ENCODE peak calls at places on chromosomes 6 and 20, in five cellular contexts. K, M, F, O and Z are unnamed samples.
A peak's percentile ranks its signal among the peaks of the same experiment; 100 is the strongest.

GRCh38 chr6:32603888-32604287 is 14.2 kb upstream of the HLA-DRB1 start:
- DNase-seq in K (no peak), M (no peak), O (no peak), F (no peak), Z (no peak)

GRCh38 chr20:21074605-21075336 is 31.4 kb downstream of the LINC00237 start:
- DNase-seq in O (no peak), K (peak; percentile 50), F (no peak), M (no peak), Z (no peak)

GRCh38 chr20:55882922-55883321 is 122.4 kb downstream of the CBLN4 start:
- DNase-seq in O (no peak), K (no peak), M (peak; percentile 44), F (no peak), Z (no peak)

GRCh38 chr6:15147827-15148226 is 98.0 kb upstream of the JARID2 start:
- DNase-seq in O (no peak), M (no peak), F (no peak), K (no peak), Z (no peak)

GRCh38 chr20:47781631-47782030 is 3.6 kb downstream of the SULF2 start:
- DNase-seq in O (no peak), F (no peak), K (no peak), M (peak; percentile 70), Z (no peak)

GRCh38 chr6:74087898-74088297 is 391.9 kb downstream of the CD109 start:
- DNase-seq in F (no peak), K (no peak), M (no peak), O (no peak), Z (no peak)

GRCh38 chr6:49551126-49551865 is 828 bp downstream of the C6orf141 start:
- DNase-seq in O (peak; percentile 73), K (no peak), M (no peak), F (no peak), Z (no peak)

GRCh38 chr6:138343112-138343511 is 34.6 kb upstream of the SMIM28 start:
- DNase-seq in O (no peak), M (no peak), F (no peak), K (no peak), Z (no peak)

GRCh38 chr6:61833176-61833716 is 452.8 kb downstream of the KHDRBS2 start:
- DNase-seq in O (no peak), K (no peak), M (no peak), F (no peak), Z (no peak)

GRCh38 chr6:139080255-139080920 is 51.8 kb downstream of the ABRACL start:
- DNase-seq in M (no peak), K (no peak), O (no peak), F (no peak), Z (no peak)

DNA sequence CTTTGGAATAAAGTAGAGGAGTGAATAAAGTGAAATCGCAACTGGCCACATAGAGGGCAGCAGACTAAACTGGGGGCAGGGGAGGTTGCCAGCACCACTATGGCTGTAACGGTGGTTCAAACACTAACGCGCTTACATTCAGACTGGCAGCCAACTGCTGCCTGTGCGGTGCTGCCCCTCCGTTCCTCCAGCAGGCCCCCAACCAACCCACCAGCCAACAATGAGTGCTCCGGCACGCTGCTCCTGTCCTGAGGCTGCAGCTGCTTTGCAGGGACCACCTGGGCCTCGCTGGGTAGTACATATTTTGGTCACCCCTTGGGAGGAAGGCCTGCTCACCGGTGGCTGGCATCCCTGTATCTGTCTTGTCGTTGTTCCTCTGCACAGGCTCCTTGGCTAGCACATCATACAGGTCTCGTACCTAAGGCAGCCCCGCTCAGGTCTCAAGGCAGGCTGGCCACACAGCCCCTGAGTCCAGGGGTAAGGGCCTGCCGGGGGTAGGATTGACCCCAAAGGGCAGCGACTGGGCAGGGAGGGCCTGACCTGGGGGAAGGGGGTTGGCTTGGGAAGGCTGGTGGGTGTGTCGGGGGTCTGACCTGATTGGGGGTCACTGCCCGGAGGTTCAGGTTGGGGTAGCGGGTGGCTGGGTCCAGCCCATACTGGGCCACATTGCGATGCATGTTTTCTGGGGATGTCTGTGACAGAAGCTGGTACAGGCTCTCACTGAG is 6.3 kb downstream of the MICAL1 start:
- DNase-seq in M (no peak), O (no peak), K (no peak), F (no peak), Z (no peak)
- TF ChIP-seq CHD2 in M (no peak), O (no peak), K (no peak), F (no peak), Z (no peak)

DNA sequence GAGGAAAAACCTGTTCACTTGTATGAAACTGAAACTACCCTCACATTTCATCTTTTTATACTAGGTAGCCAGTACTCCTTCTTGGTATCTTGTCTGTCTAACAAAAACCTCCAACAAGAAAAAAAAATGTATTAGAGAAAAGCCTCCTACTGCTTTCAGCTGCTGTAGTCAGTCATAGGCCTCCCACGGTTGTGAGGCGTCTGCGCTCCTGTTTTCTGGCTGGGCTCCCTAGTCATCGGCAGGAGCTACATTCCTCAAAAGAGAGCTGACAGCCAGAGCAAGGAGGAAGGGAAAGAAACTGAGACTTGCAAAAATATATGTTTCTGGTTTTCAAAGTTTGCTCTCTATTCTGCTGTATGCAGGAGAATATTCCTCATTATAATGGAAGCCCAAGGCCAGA is 517.0 kb downstream of the LMBRD1 start:
- DNase-seq in F (no peak), O (no peak), K (no peak), M (no peak), Z (no peak)
- TF ChIP-seq CHD2 in F (no peak), O (no peak), K (no peak), M (no peak), Z (no peak)

DNA sequence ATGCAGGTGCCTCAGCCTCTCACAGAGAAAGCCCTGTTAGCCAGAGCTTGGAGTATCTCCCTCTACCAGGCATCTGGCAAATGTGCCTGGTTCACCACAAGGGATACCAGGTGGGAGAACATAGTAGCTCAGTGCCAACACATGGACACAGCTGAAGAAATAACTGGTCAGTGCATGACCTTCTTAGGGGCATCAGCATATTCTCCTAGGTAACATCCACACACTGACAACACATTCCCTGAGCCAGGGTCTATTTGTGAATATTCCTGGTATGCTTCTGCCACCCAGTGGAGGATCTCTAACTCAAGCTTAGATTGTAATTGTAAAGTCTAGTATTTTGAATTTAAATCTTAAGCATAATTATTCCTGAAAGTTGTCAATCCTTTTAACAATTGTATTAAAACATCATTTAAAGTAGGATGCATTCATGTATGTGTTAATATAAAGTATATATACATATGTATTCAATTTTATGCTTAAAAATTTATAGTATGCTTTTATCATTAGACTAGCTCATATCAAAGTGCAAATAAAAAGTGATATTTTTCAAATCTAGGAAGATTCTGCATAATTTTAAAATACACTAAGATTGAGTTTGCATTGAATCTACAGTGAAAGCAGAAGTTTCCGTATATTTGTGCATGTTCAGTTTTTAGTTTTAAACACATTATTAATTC is 45.3 kb upstream of the COL21A1 start:
- DNase-seq in K (no peak), F (peak; percentile 62), O (peak; percentile 50), M (peak; percentile 49), Z (peak; percentile 67)
- TF ChIP-seq CHD2 in K (no peak), F (no peak), O (no peak), M (no peak), Z (no peak)

DNA sequence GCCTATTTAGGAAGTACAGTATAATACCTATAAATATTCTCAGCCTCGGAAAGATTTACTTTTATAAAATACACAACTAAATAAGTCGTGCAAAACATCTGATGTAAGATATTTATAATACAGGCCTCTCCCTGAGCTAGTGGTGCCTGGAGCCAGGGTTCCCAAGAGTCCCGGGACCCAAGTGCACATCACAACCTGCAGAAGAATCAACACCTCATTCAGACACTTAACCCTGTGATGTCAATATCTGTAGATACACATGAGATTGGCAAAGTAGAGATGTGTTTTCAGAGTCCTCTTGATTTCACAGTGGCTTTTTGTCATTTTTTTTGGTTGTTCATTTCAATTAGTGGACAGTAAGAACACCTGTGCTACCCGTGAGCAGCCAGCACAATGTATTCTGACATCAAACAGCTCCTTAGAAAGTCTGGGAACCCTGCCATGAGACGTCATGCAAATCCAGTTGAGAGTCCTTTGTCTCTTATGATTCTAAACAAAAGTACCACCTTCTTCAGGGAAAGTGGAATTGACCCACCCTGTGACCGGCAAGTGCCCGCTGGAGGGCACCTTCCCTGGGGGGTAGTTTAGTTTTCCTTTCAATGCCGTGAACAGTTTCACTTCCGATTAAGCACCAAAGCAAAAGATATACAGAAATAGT is 101.6 kb downstream of the DACT2 start:
- DNase-seq in F (no peak), K (no peak), M (no peak), O (no peak), Z (no peak)
- TF ChIP-seq CHD2 in F (no peak), K (no peak), M (no peak), O (no peak), Z (no peak)

GRCh38 chr6:5305968-5306626 is 44.8 kb downstream of the FARS2 start:
- DNase-seq in K (no peak), F (peak; percentile 10), M (no peak), O (no peak), Z (no peak)
- TF ChIP-seq CHD2 in K (no peak), F (no peak), M (no peak), O (no peak), Z (no peak)